ENCODE peak calls at places on chromosome 5, in four cellular contexts. B is T-helper 9 cell, R is type B pancreatic cell, M is NCI-H1417. Z is an unnamed sample.
A peak's percentile ranks its signal among the peaks of the same experiment; 100 is the strongest.

GRCh38 chr5:141149812-141150211 is at the start of gene PCDHB6:
- DNase-seq in B (no peak), R (no peak), M (no peak), Z (peak; percentile 7)

GRCh38 chr5:179215576-179215975 is 129.7 kb downstream of the ADAMTS2 start:
- DNase-seq in B (no peak), R (no peak), M (no peak), Z (peak; percentile 56)

GRCh38 chr5:154519375-154519774 is 41.3 kb upstream of the HAND1 start:
- DNase-seq in B (no peak), R (no peak), M (peak; percentile 9), Z (peak; percentile 9)

GRCh38 chr5:174288436-174288835 is 242.9 kb downstream of the NSG2 start:
- DNase-seq in B (no peak), R (no peak), M (no peak), Z (no peak)

GRCh38 chr5:52481216-52481615 is 306.5 kb upstream of the ITGA1 start:
- DNase-seq in B (no peak), R (no peak), M (no peak), Z (no peak)

GRCh38 chr5:139141841-139142240 is 56.3 kb downstream of the SIL1 start:
- DNase-seq in B (no peak), R (no peak), M (no peak), Z (peak; percentile 85)

GRCh38 chr5:11411621-11412020 is 492.6 kb downstream of the CTNND2 start:
- DNase-seq in B (no peak), R (no peak), M (no peak), Z (no peak)

GRCh38 chr5:180592176-180592575 is 877 bp upstream of the SCGB3A1 start:
- DNase-seq in B (no peak), R (no peak), M (no peak), Z (no peak)

GRCh38 chr5:179617930-179618329 is 5.5 kb downstream of the HNRNPH1 start:
- DNase-seq in B (no peak), R (no peak), M (peak; percentile 14), Z (no peak)

GRCh38 chr5:133569347-133569746 is 43.0 kb downstream of the FSTL4 start:
- DNase-seq in B (no peak), R (no peak), M (no peak), Z (peak; percentile 27)

GRCh38 chr5:137627730-137628129 is 108.2 kb downstream of the KLHL3 start:
- DNase-seq in B (no peak), R (no peak), M (no peak), Z (no peak)

GRCh38 chr5:163565931-163566608 is 60.7 kb downstream of the MAT2B start:
- DNase-seq in B (peak; percentile 3), R (no peak), M (peak; percentile 69), Z (no peak)

GRCh38 chr5:149256451-149256850 is 15.2 kb upstream of the AFAP1L1 start:
- DNase-seq in B (no peak), R (no peak), M (no peak), Z (peak; percentile 21)

GRCh38 chr5:111223790-111224560 is at the start of gene CAMK4:
- DNase-seq in B (peak; percentile 80), R (peak; percentile 81), M (peak; percentile 91), Z (peak; percentile 64)

GRCh38 chr5:133051117-133051546 is 681 bp upstream of the HSPA4 start:
- DNase-seq in B (no peak), R (no peak), M (no peak), Z (no peak)

GRCh38 chr5:110288766-110289165 is 437.7 kb downstream of the TMEM232 start:
- DNase-seq in B (no peak), R (no peak), M (no peak), Z (peak; percentile 59)

GRCh38 chr5:14433202-14433601 is 148.4 kb upstream of the OTULINL start:
- DNase-seq in B (no peak), R (no peak), M (no peak), Z (no peak)

GRCh38 chr5:142151436-142152382 is 43.1 kb downstream of the NDFIP1 start:
- DNase-seq in B (peak; percentile 46), R (no peak), M (peak; percentile 71), Z (peak; percentile 85)

GRCh38 chr5:107670028-107670926 is 460 bp downstream of the EFNA5 start:
- DNase-seq in B (no peak), R (peak; percentile 75), M (peak; percentile 74), Z (peak; percentile 28)

GRCh38 chr5:157994271-157994691 is 135.3 kb upstream of the CLINT1 start:
- DNase-seq in B (peak; percentile 8), R (no peak), M (no peak), Z (no peak)

GRCh38 chr5:32279223-32279622 is 33.5 kb downstream of the MTMR12 start:
- DNase-seq in B (no peak), R (no peak), M (no peak), Z (no peak)

GRCh38 chr5:43400082-43400481 is 12.1 kb downstream of the CCL28 start:
- DNase-seq in B (no peak), R (no peak), M (no peak), Z (no peak)

GRCh38 chr5:36389245-36389644 is 87.5 kb upstream of the RANBP3L start:
- DNase-seq in B (no peak), R (no peak), M (no peak), Z (peak; percentile 71)

GRCh38 chr5:57298295-57298984 is 124.6 kb downstream of the GPBP1 start:
- DNase-seq in B (peak; percentile 90), R (peak; percentile 86), M (peak; percentile 82), Z (peak; percentile 88)

GRCh38 chr5:139654875-139655491 is 6.8 kb downstream of the CXXC5 start:
- DNase-seq in B (no peak), R (no peak), M (no peak), Z (no peak)

GRCh38 chr5:17918373-17919104 is 284.3 kb downstream of the TAF11L14 start:
- DNase-seq in B (no peak), R (no peak), M (no peak), Z (no peak)